ENCODE peak calls at places on chromosomes 16 and 17, in seven cellular contexts. G is BJ; K is CD8-positive, alpha-beta T cell; C is type B pancreatic cell; S is tibial nerve; T is neural crest cell; R is mesothelial cell of epicardium. J is an unnamed sample.

GRCh38 chr16:82368041-82368440 is 198.0 kb upstream of the MPHOSPH6 start:
- DNase-seq in S (no peak), K (no peak), T (no peak), R (no peak), C (no peak), G (no peak), J (peak)

GRCh38 chr17:82058855-82059249 is 6.8 kb downstream of the DUS1L start:
- DNase-seq in K (no peak), S (no peak), R (no peak), G (no peak), T (no peak), C (no peak), J (no peak)

GRCh38 chr16:48583075-48584065 is 26.6 kb downstream of the N4BP1 start:
- DNase-seq in R (no peak), S (no peak), K (no peak), T (no peak), C (no peak), G (peak), J (no peak)

GRCh38 chr17:17913695-17914332 is 58.4 kb downstream of the TOM1L2 start:
- DNase-seq in R (peak), S (no peak), T (no peak), K (peak), G (peak), C (no peak), J (peak)

GRCh38 chr17:75830168-75831031 is 13.8 kb downstream of the UNC13D start:
- DNase-seq in R (no peak), C (no peak), G (no peak), K (peak), S (no peak), T (peak), J (no peak)

GRCh38 chr17:81601525-81602120 is 35.3 kb downstream of the NPLOC4 start:
- DNase-seq in R (no peak), G (no peak), T (peak), K (peak), S (no peak), C (no peak), J (peak)

GRCh38 chr16:27529962-27530361 is 19.8 kb downstream of the GTF3C1 start:
- DNase-seq in G (no peak), C (no peak), R (no peak), K (no peak), T (no peak), S (no peak), J (no peak)

GRCh38 chr16:87601322-87602004 is 845 bp upstream of the JPH3 start:
- DNase-seq in S (no peak), G (no peak), R (no peak), K (no peak), T (no peak), C (no peak), J (no peak)

GRCh38 chr16:10039220-10040096 is 142.8 kb downstream of the GRIN2A start:
- DNase-seq in R (peak), K (no peak), C (no peak), S (no peak), G (no peak), T (peak), J (no peak)

GRCh38 chr17:68794636-68795503 is 160.3 kb downstream of the ABCA8 start:
- DNase-seq in R (no peak), C (no peak), T (peak), S (peak), K (no peak), G (no peak), J (no peak)

GRCh38 chr16:9119795-9120194 is 28.4 kb downstream of the HAPSTR1 start:
- DNase-seq in K (no peak), G (peak), S (no peak), R (no peak), T (no peak), C (no peak), J (no peak)

GRCh38 chr17:16215965-16216316 is 607 bp upstream of the NCOR1 start:
- DNase-seq in R (no peak), K (peak), S (no peak), C (peak), G (no peak), T (no peak), J (no peak)

GRCh38 chr17:27038676-27039075 is 255.2 kb upstream of the WSB1 start:
- DNase-seq in C (no peak), S (no peak), R (no peak), G (no peak), K (no peak), T (no peak), J (no peak)

GRCh38 chr17:55727275-55727674 is 4.6 kb upstream of the TMEM100 start:
- DNase-seq in S (no peak), G (no peak), C (no peak), T (no peak), R (no peak), K (no peak), J (no peak)

GRCh38 chr17:74568116-74568873 is 986 bp upstream of the CD300H start:
- DNase-seq in G (no peak), T (no peak), R (no peak), C (no peak), K (no peak), S (no peak), J (no peak)

GRCh38 chr16:60792437-60792836 is 1243.8 kb downstream of the CDH8 start:
- DNase-seq in G (no peak), T (no peak), R (no peak), K (no peak), S (no peak), C (no peak), J (no peak)

GRCh38 chr17:20010886-20011402 is 1.8 kb downstream of the SPECC1 start:
- DNase-seq in R (no peak), C (no peak), T (no peak), K (no peak), G (no peak), S (no peak), J (no peak)

GRCh38 chr16:79608976-79609375 is 8.4 kb upstream of the MAF start:
- DNase-seq in T (no peak), C (no peak), S (no peak), R (no peak), K (no peak), G (no peak), J (no peak)

GRCh38 chr16:74309789-74310781 is 13.5 kb downstream of the PSMD7 start:
- DNase-seq in K (no peak), C (no peak), S (no peak), G (no peak), R (no peak), T (no peak), J (peak)

GRCh38 chr16:28623172-28623711 is 13.4 kb upstream of the SULT1A1 start:
- DNase-seq in C (no peak), T (no peak), G (no peak), K (peak), R (no peak), S (no peak), J (peak)

GRCh38 chr17:81250286-81251090 is 11.4 kb downstream of the NDUFAF8 start:
- DNase-seq in S (no peak), R (no peak), C (no peak), K (no peak), G (no peak), T (no peak), J (no peak)

GRCh38 chr16:30005341-30006094 is 5.3 kb downstream of the DOC2A start:
- DNase-seq in R (no peak), S (no peak), K (peak), G (no peak), C (no peak), T (peak), J (peak)

GRCh38 chr16:49462989-49463371 is 89.4 kb downstream of the C16orf78 start:
- DNase-seq in C (peak), R (peak), T (no peak), S (no peak), K (peak), G (no peak), J (no peak)

GRCh38 chr17:77451894-77452852 is 311.4 kb downstream of the SEC14L1 start:
- DNase-seq in G (no peak), T (no peak), R (peak), K (no peak), S (peak), C (no peak), J (peak)

GRCh38 chr17:4901648-4902344 is 1.1 kb downstream of the CHRNE start:
- DNase-seq in K (no peak), G (no peak), T (no peak), R (no peak), S (peak), C (no peak), J (no peak)

GRCh38 chr16:50040710-50041109 is 15.7 kb downstream of the CNEP1R1 start:
- DNase-seq in S (no peak), G (no peak), T (no peak), K (no peak), C (no peak), R (no peak), J (no peak)

GRCh38 chr16:56388209-56388608 is 37.1 kb downstream of the AMFR start:
- DNase-seq in T (no peak), C (no peak), S (no peak), K (no peak), G (no peak), R (no peak), J (no peak)

GRCh38 chr16:1749152-1750117 is 21.9 kb downstream of the NME3 start:
- DNase-seq in C (no peak), T (no peak), G (no peak), K (no peak), S (no peak), R (no peak), J (no peak)

GRCh38 chr16:11139624-11140375 is 116.2 kb downstream of the SOCS1 start:
- DNase-seq in T (no peak), G (no peak), S (no peak), K (peak), C (no peak), R (no peak), J (no peak)

GRCh38 chr17:35725058-35725457 is 6.4 kb upstream of the RASL10B start:
- DNase-seq in R (no peak), S (no peak), C (no peak), G (no peak), T (no peak), K (no peak), J (no peak)

GRCh38 chr17:45729284-45729907 is 54.7 kb upstream of the CRHR1 start:
- DNase-seq in S (no peak), R (no peak), T (no peak), C (no peak), K (no peak), G (no peak), J (no peak)

GRCh38 chr17:78081551-78081950 is 47.0 kb downstream of the TMC6 start:
- DNase-seq in T (no peak), C (no peak), S (no peak), K (no peak), R (no peak), G (no peak), J (no peak)

GRCh38 chr17:2776589-2777241 is 19.5 kb upstream of the RAP1GAP2 start:
- DNase-seq in C (no peak), G (no peak), T (peak), K (no peak), S (no peak), R (peak), J (peak)

GRCh38 chr16:28538733-28539596 is at the start of gene NUPR1:
- DNase-seq in T (no peak), K (no peak), R (peak), S (peak), G (peak), C (no peak), J (no peak)

GRCh38 chr16:53080345-53081031 is 25.7 kb downstream of the CHD9 start:
- DNase-seq in S (peak), K (no peak), G (peak), R (peak), T (no peak), C (no peak), J (no peak)

GRCh38 chr16:20925780-20926179 is 25.2 kb downstream of the LYRM1 start:
- DNase-seq in C (no peak), T (no peak), S (no peak), G (no peak), K (no peak), R (no peak), J (no peak)

GRCh38 chr17:31678431-31678830 is 180.6 kb downstream of the COPRS start:
- DNase-seq in S (no peak), R (no peak), T (no peak), C (no peak), G (no peak), K (no peak), J (no peak)

GRCh38 chr16:48495303-48495702 is 110.1 kb upstream of the SIAH1 start:
- DNase-seq in C (no peak), R (no peak), K (no peak), G (no peak), T (no peak), S (no peak), J (no peak)

GRCh38 chr17:63943745-63944144 is 11.6 kb upstream of the CD79B start:
- DNase-seq in K (no peak), R (no peak), G (no peak), C (no peak), S (no peak), T (no peak), J (no peak)
- TF ChIP-seq CTCF in K (peak), R (peak), G (peak), C (peak), S (no peak), T (no peak), J (no peak)

GRCh38 chr17:79369001-79369400 is 241.8 kb downstream of the RBFOX3 start:
- DNase-seq in K (no peak), T (no peak), C (no peak), G (no peak), S (no peak), R (no peak), J (no peak)
- TF ChIP-seq CTCF in K (no peak), T (no peak), C (no peak), G (no peak), S (no peak), R (no peak), J (no peak)

DNA sequence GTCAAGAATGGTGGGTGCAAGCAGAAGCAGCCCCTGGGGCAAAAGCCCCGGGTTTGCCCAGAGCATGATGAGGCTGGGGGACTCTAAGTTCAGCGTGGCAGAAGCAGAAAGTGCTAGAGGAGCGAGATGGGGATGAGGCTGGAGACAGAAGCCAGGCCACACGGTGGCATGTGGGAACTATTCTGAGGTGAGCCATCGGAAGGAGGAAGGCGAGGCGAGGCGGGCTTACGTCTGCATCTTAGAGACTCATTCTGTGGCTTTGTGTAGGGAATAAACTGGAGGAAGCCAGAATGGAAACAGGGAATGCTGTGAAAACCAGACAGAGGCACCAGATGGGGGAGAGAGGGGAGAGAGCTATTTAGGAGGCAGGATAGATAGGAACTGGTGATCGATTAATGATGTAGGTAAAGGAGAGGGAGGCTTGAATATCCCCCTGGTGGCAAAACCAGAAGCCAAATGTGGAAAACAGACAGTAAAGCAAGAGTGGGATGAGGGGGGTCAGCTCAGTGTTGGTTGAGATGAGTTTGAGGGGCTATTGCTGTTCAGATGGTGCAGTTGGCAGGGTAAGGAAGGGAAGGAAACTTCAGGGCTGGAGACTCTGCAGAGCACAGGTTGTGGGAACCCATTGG is 3.1 kb upstream of the TNFSF13 start:
- DNase-seq in T (no peak), G (no peak), K (no peak), C (no peak), S (no peak), R (no peak), J (no peak)
- TF ChIP-seq CTCF in T (peak), G (no peak), K (no peak), C (peak), S (no peak), R (no peak), J (no peak)

GRCh38 chr17:48068491-48068961 is 20.4 kb downstream of the NFE2L1 start:
- DNase-seq in R (no peak), G (peak), C (no peak), T (no peak), S (no peak), K (no peak), J (peak)
- TF ChIP-seq CTCF in R (peak), G (peak), C (peak), T (peak), S (no peak), K (no peak), J (peak)

GRCh38 chr17:39687546-39688474 is at the start of gene PGAP3:
- DNase-seq in G (peak), K (peak), S (peak), R (peak), C (peak), T (peak), J (peak)
- TF ChIP-seq CTCF in G (no peak), K (no peak), S (peak), R (no peak), C (peak), T (no peak), J (no peak)

GRCh38 chr16:65698943-65699342 is 577.1 kb upstream of the CDH11 start:
- DNase-seq in C (no peak), S (no peak), K (no peak), T (no peak), R (no peak), G (no peak), J (no peak)

GRCh38 chr16:65700599-65700998 is 578.7 kb upstream of the CDH11 start:
- DNase-seq in K (no peak), S (no peak), R (no peak), T (no peak), C (no peak), G (no peak), J (no peak)

GRCh38 chr16:65702707-65703402 is 581.0 kb upstream of the CDH11 start:
- DNase-seq in K (no peak), R (no peak), T (no peak), C (no peak), G (no peak), S (no peak), J (no peak)

GRCh38 chr16:65710107-65710506 is 588.2 kb upstream of the CDH11 start:
- DNase-seq in C (no peak), R (no peak), S (no peak), T (no peak), G (no peak), K (no peak), J (no peak)

DNA sequence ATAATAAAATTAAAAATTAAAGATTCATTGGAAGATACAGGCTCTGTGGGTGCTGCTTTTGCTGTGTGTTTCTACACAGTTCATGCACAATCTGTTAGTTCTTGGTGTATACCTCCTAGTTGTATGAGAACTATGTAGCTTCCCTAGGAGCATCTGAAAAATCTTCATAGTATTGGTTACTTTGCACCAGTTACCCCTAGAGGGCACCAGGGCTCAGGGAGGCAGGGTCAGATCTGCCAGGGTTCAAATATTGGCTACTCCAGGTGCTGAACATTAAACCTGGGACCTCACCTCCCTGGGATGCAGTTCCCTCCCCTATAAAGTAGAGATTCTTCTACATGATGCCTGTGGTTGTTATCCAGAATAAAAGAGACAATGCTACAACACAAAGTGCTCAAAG is 583.0 kb upstream of the CDH11 start:
- DNase-seq in R (no peak), C (no peak), K (no peak), G (no peak), S (no peak), T (no peak), J (no peak)
- TF ChIP-seq CTCF in R (no peak), C (peak), K (no peak), G (peak), S (no peak), T (peak), J (no peak)

DNA sequence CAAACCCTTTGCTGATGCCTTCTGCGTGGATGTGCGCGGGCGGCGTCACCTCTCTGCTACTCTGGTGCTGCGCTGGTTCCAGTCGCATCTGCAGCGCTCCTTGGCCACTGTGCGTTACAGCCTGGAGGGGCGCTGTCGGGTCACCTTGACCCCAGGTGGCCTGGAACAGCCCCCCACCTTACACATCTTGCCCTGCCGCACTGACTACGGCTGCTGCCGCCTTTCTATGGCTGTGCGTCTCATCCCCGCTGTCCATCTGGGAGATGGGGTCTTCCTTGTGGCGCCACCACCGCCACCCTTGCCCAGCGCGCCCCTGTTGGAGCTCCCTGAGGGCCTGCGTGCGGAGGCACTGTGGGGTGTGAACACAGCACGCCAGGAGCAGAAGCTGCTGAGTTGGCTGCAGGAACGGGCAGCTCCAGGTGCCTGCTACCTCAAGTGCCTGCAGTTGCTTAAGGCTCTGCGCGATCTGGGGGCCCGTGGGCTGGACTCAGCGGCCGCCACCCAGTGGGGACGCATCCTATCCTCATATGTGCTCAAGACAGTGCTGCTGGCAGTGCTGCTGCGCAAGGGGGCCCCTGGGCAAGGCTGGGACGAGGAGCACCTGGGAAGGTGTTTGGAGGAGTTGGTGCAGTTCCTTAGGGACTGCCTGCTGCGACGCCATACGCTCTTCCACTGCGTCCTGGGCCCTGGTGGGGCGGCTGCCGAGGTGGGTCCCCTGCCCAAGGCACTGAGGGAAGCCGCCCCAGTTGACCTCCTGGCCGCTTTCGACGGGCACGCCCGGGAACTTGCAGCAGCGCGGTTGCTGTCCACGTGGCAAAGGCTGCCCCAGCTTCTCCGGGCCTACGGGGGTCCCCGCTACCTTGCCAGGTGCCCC is 1.6 kb downstream of the ITPRIPL2 start:
- DNase-seq in S (no peak), T (no peak), R (no peak), G (no peak), K (no peak), C (no peak), J (no peak)
- TF ChIP-seq CTCF in S (no peak), T (no peak), R (no peak), G (peak), K (no peak), C (no peak), J (no peak)